ENCODE peak calls at places on chromosome 13, in six cellular contexts. M is T-helper 17 cell; C is activated effector memory CD4-positive, alpha-beta T cell treated with Interleukin-2 at 50 U/mL for 16 hours; T is cardiac fibroblast; I is EL; E is lower leg skin. A is an unnamed sample.

GRCh38 chr13:47539317-47539716 is 461.8 kb downstream of the SUCLA2 start:
- DNase-seq in T (no peak), I (no peak), E (no peak), C (no peak), M (no peak), A (no peak)

GRCh38 chr13:44237276-44237767 is 136.3 kb upstream of the SERP2 start:
- DNase-seq in C (no peak), I (peak), M (no peak), T (peak), E (peak), A (peak)

GRCh38 chr13:111152836-111153235 is 37.7 kb downstream of the ARHGEF7 start:
- DNase-seq in T (peak), E (no peak), C (no peak), M (no peak), I (no peak), A (peak)

GRCh38 chr13:29402168-29402621 is 193.3 kb downstream of the SLC7A1 start:
- DNase-seq in I (peak), T (peak), M (no peak), C (no peak), E (no peak), A (no peak)

GRCh38 chr13:108877300-108877699 is 247.9 kb downstream of the MYO16 start:
- DNase-seq in C (no peak), M (no peak), I (peak), E (no peak), T (peak), A (peak)

GRCh38 chr13:106011600-106011999 is 523.9 kb downstream of the EFNB2 start:
- DNase-seq in M (no peak), T (no peak), C (no peak), E (no peak), I (no peak), A (no peak)

GRCh38 chr13:113934576-113934975 is 39.3 kb downstream of the C13orf46 start:
- DNase-seq in M (no peak), C (no peak), T (no peak), I (no peak), E (peak), A (no peak)

GRCh38 chr13:30156270-30156669 is 151.1 kb downstream of the KATNAL1 start:
- DNase-seq in T (no peak), E (no peak), M (no peak), I (no peak), C (no peak), A (no peak)

GRCh38 chr13:80340643-80341097 is 256 bp downstream of the SPRY2 start:
- DNase-seq in M (no peak), C (no peak), E (no peak), T (no peak), I (no peak), A (no peak)

GRCh38 chr13:51451467-51452390 is 1.1 kb downstream of the INTS6 start:
- DNase-seq in E (peak), T (peak), M (peak), C (peak), I (peak), A (peak)

GRCh38 chr13:32125221-32125621 is 93.6 kb downstream of the FRY start:
- DNase-seq in C (no peak), M (no peak), I (peak), T (peak), E (no peak), A (peak)

GRCh38 chr13:39684531-39685137 is 29.2 kb downstream of the COG6 start:
- DNase-seq in E (no peak), M (no peak), I (peak), T (peak), C (no peak), A (peak)

GRCh38 chr13:84192125-84192524 is 309.9 kb upstream of the SLITRK1 start:
- DNase-seq in T (peak), E (no peak), I (peak), C (no peak), M (no peak), A (peak)

GRCh38 chr13:23679214-23679613 is 109.0 kb downstream of the TNFRSF19 start:
- DNase-seq in M (no peak), I (peak), E (no peak), C (no peak), T (no peak), A (peak)

GRCh38 chr13:72555601-72556000 is 171.8 kb downstream of the MZT1 start:
- DNase-seq in T (no peak), M (no peak), I (no peak), E (no peak), C (no peak), A (no peak)

GRCh38 chr13:24274452-24274971 is 34.9 kb upstream of the C1QTNF9 start:
- DNase-seq in M (peak), T (peak), E (no peak), C (peak), I (no peak), A (no peak)

GRCh38 chr13:36848228-36848982 is 29.4 kb downstream of the RFXAP start:
- DNase-seq in M (no peak), I (no peak), C (no peak), T (peak), E (no peak), A (peak)

GRCh38 chr13:43797869-43798268 is 11.1 kb upstream of the ENOX1 start:
- DNase-seq in T (peak), M (no peak), C (no peak), I (no peak), E (no peak), A (peak)

GRCh38 chr13:29743229-29743786 is 107.1 kb downstream of the UBL3 start:
- DNase-seq in I (peak), E (peak), T (peak), C (no peak), M (no peak), A (peak)

GRCh38 chr13:45416521-45417125 is 1.6 kb downstream of the SLC25A30 start:
- DNase-seq in I (no peak), C (no peak), M (no peak), T (no peak), E (no peak), A (no peak)

GRCh38 chr13:43285891-43286602 is 262.7 kb downstream of the DNAJC15 start:
- DNase-seq in E (no peak), I (peak), C (no peak), M (no peak), T (peak), A (peak)

GRCh38 chr13:95660981-95661581 is 15.9 kb upstream of the DNAJC3 start:
- DNase-seq in C (no peak), I (peak), E (no peak), M (no peak), T (peak), A (peak)

GRCh38 chr13:51795419-51795818 is 8.5 kb downstream of the DHRS12 start:
- DNase-seq in I (no peak), T (no peak), E (no peak), C (no peak), M (no peak), A (no peak)

GRCh38 chr13:43044720-43045301 is 21.4 kb downstream of the DNAJC15 start:
- DNase-seq in E (no peak), T (no peak), I (no peak), C (no peak), M (no peak), A (no peak)

GRCh38 chr13:91154553-91154952 is 192.9 kb upstream of the MIR17HG start:
- DNase-seq in T (no peak), M (no peak), E (no peak), I (no peak), C (no peak), A (no peak)

GRCh38 chr13:112733661-112734379 is 44.0 kb downstream of the ATP11A start:
- DNase-seq in C (no peak), I (no peak), M (no peak), T (no peak), E (no peak), A (no peak)

GRCh38 chr13:30615851-30616311 is 1.8 kb upstream of the USPL1 start:
- DNase-seq in M (no peak), I (peak), T (peak), E (no peak), C (no peak), A (peak)

GRCh38 chr13:47708386-47708785 is 292.7 kb downstream of the SUCLA2 start:
- DNase-seq in I (peak), T (peak), C (no peak), M (no peak), E (no peak), A (peak)

GRCh38 chr13:24452044-24452443 is 60.5 kb downstream of the PARP4 start:
- DNase-seq in C (no peak), M (no peak), E (no peak), T (no peak), I (no peak), A (no peak)

GRCh38 chr13:43981091-43981490 is 101.4 kb downstream of the LACC1 start:
- DNase-seq in E (no peak), C (no peak), M (no peak), T (no peak), I (no peak), A (no peak)

GRCh38 chr13:92135509-92135908 is 737.1 kb downstream of the GPC5 start:
- DNase-seq in T (no peak), M (no peak), E (no peak), I (no peak), C (no peak), A (no peak)

A was measured in GM03348.